ENCODE peak calls at places on chromosome 2, in seven cellular contexts. A is stomach, W is tibial nerve, V is transverse colon, C is K562, M is A549, Z is sigmoid colon. S is an unnamed sample.
A peak's percentile ranks its signal among the peaks of the same experiment; 100 is the strongest.

GRCh38 chr2:241771286-241772062 is 5.1 kb upstream of the GAL3ST2 start:
- DNase-seq in Z (peak; percentile 81), W (no peak), V (no peak), C (no peak), A (no peak), M (no peak), S (no peak)

GRCh38 chr2:44237221-44237620 is 38.1 kb upstream of the SLC3A1 start:
- DNase-seq in C (no peak), W (no peak), V (no peak), Z (no peak), A (no peak), M (no peak), S (no peak)

GRCh38 chr2:68643011-68643873 is at the start of gene PROKR1:
- DNase-seq in W (no peak), C (peak; percentile 53), Z (no peak), V (peak; percentile 33), M (peak; percentile 7), A (peak; percentile 57), S (no peak)

GRCh38 chr2:123363076-123363475 is 662.0 kb upstream of the CNTNAP5 start:
- DNase-seq in A (no peak), V (no peak), Z (no peak), C (no peak), W (no peak), M (no peak), S (no peak)

GRCh38 chr2:39772086-39772811 is 6.8 kb downstream of the THUMPD2 start:
- DNase-seq in Z (no peak), M (no peak), C (no peak), A (no peak), W (no peak), V (no peak), S (no peak)

GRCh38 chr2:38267270-38267925 is 109.7 kb downstream of the ATL2 start:
- DNase-seq in C (no peak), A (no peak), W (no peak), Z (no peak), M (no peak), V (no peak), S (no peak)

GRCh38 chr2:166249318-166249717 is 121.5 kb upstream of the SCN1A start:
- DNase-seq in W (no peak), A (no peak), M (no peak), C (no peak), Z (no peak), V (no peak), S (no peak)

GRCh38 chr2:174717273-174717672 is 47.0 kb downstream of the CHRNA1 start:
- DNase-seq in Z (no peak), M (no peak), C (no peak), V (no peak), A (no peak), W (no peak), S (no peak)

GRCh38 chr2:232439758-232440135 is 16.2 kb upstream of the ALPI start:
- DNase-seq in W (no peak), C (no peak), Z (no peak), V (no peak), A (no peak), M (no peak), S (no peak)

GRCh38 chr2:226220511-226220910 is 579.1 kb downstream of the IRS1 start:
- DNase-seq in V (no peak), W (no peak), M (no peak), Z (no peak), A (no peak), C (no peak), S (no peak)

GRCh38 chr2:226795281-226796011 is 4.2 kb downstream of the IRS1 start:
- DNase-seq in A (peak; percentile 30), Z (peak; percentile 77), W (no peak), M (no peak), V (no peak), C (no peak), S (no peak)

DNA sequence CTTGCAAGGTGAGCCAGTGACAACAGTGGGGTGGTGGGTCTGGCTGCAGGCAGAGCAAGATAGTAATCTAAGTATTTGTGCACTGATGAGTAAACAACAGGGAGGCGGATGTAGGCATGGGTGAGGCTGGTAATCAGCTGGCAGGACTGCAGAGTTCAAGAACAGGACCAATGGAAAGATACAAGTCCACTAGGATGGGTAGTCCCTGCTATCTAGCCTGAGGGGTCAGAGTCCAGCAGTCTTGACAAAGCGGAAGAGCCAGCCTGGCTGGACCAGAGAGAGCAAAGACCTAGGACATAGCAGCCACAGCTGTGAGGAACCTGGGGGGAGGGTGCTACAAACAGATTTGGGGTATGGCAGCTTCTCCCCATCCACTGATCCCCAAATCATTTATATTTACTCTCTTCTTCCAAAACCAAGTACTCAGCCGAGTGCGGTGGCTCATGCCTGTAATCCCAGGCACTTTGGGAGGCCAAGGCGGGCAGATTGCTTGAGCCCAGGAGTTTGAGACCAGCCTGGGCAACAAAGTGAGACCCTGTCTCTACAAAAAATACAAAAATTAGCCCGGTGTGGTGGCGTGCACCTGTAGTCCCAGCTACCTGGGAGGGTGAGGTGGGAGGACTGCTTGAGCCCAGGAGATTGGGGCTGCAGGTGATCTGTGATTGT is 25.9 kb downstream of the VIL1 start:
- DNase-seq in A (no peak), V (peak; percentile 73), W (no peak), Z (no peak), M (no peak), C (no peak), S (no peak)
- TF ChIP-seq EP300 in A (no peak), V (peak; percentile 4), W (no peak), Z (no peak), M (no peak), C (no peak), S (no peak)

GRCh38 chr2:120660771-120661459 is 74.8 kb upstream of the GLI2 start:
- DNase-seq in M (no peak), V (peak; percentile 38), W (no peak), A (no peak), Z (no peak), C (no peak), S (no peak)
- H3K4me3 ChIP-seq in M (no peak overlapping the region), V (no peak overlapping the region), W (no peak overlapping the region), A (no peak overlapping the region), Z (no peak overlapping the region), C (no peak overlapping the region), S (no peak overlapping the region)

GRCh38 chr2:181957668-181958067 is 28.0 kb upstream of the PPP1R1C start:
- DNase-seq in M (no peak), A (no peak), Z (no peak), V (no peak), W (no peak), C (no peak), S (no peak)

GRCh38 chr2:181953773-181954537 is 31.7 kb upstream of the PPP1R1C start:
- DNase-seq in C (peak; percentile 77), Z (no peak), V (peak; percentile 75), M (peak; percentile 55), W (peak; percentile 25), A (peak; percentile 73), S (no peak)

GRCh38 chr2:181952413-181953226 is 33.0 kb upstream of the PPP1R1C start:
- DNase-seq in W (no peak), M (no peak), V (no peak), C (no peak), A (no peak), Z (no peak), S (no peak)

GRCh38 chr2:181954538-181954883 is 31.1 kb upstream of the PPP1R1C start:
- DNase-seq in C (no peak), V (no peak), M (no peak), Z (no peak), A (no peak), W (no peak), S (no peak)

GRCh38 chr2:181955010-181955409 is 30.6 kb upstream of the PPP1R1C start:
- DNase-seq in C (no peak), M (no peak), Z (no peak), V (no peak), A (no peak), W (no peak), S (no peak)
- TF ChIP-seq EP300 in C (no peak), M (no peak), Z (no peak), V (no peak), A (no peak), W (no peak), S (no peak)

GRCh38 chr2:171924170-171924942 is 2.1 kb downstream of the HAT1 start:
- DNase-seq in C (no peak), M (peak; percentile 21), Z (no peak), V (no peak), A (no peak), W (no peak), S (no peak)
- H3K4me3 ChIP-seq in C (peak overlapping the region; percentile 68), M (no peak overlapping the region), Z (no peak overlapping the region), V (no peak overlapping the region), A (no peak overlapping the region), W (no peak overlapping the region), S (no peak overlapping the region)

GRCh38 chr2:234308073-234308813 is 188.6 kb downstream of the ARL4C start:
- DNase-seq in C (no peak), M (peak; percentile 41), W (no peak), Z (no peak), A (no peak), V (no peak), S (no peak)
- TF ChIP-seq EP300 in C (no peak), M (no peak), W (no peak), Z (no peak), A (no peak), V (no peak), S (no peak)

GRCh38 chr2:128736689-128737545 is 418.2 kb upstream of the HS6ST1 start:
- DNase-seq in M (peak; percentile 71), W (peak; percentile 64), Z (peak; percentile 86), V (peak; percentile 69), A (peak; percentile 80), C (peak; percentile 81), S (peak; percentile 93)
- H3K4me3 ChIP-seq in M (peak overlapping the region; percentile 38), W (peak overlapping the region; percentile 24), Z (peak overlapping the region; percentile 43), V (no peak overlapping the region), A (peak overlapping the region; percentile 37), C (no peak overlapping the region), S (peak overlapping the region; percentile 43)

GRCh38 chr2:54669677-54670484 is 53.6 kb upstream of the EML6 start:
- DNase-seq in Z (peak; percentile 84), V (peak; percentile 43), C (no peak), M (no peak), A (no peak), W (no peak), S (no peak)
- TF ChIP-seq EP300 in Z (peak; percentile 80), V (peak; percentile 54), C (no peak), M (peak; percentile 19), A (no peak), W (peak; percentile 88), S (peak; percentile 78)

GRCh38 chr2:220410296-220410695 is 782.9 kb downstream of the SLC4A3 start:
- DNase-seq in M (no peak), A (no peak), Z (no peak), W (no peak), C (no peak), V (no peak), S (no peak)
- H3K4me3 ChIP-seq in M (no peak overlapping the region), A (no peak overlapping the region), Z (no peak overlapping the region), W (no peak overlapping the region), C (no peak overlapping the region), V (no peak overlapping the region), S (no peak overlapping the region)

GRCh38 chr2:165112133-165112573 is 91.7 kb downstream of the SCN3A start:
- DNase-seq in M (no peak), A (no peak), Z (no peak), C (no peak), W (no peak), V (no peak), S (no peak)
- TF ChIP-seq EP300 in M (no peak), A (no peak), Z (no peak), C (no peak), W (no peak), V (no peak), S (no peak)

S was measured in esophagus muscularis mucosa.